ENCODE peak calls at places on chromosomes 7 and 10, in eight cellular contexts. B is SJCRH30, E is lower lobe of right lung, N is hepatocyte, D is cardiac muscle cell, L is pancreas, U is suprapubic skin, P is adrenal gland. Q is an unnamed sample. For H3K4me1, the result is how much of the 10 kb centered on the place peaks cover.

GRCh38 chr10:61284222-61284890 is 168.8 kb downstream of the TMEM26 start:
- DNase-seq in D (peak), L (no peak), B (peak), N (peak), U (no peak), E (no peak), P (no peak), Q (no peak)

GRCh38 chr7:99379043-99379577 is 4.6 kb downstream of the ARPC1B start:
- DNase-seq in B (no peak), N (peak), P (peak), E (peak), U (no peak), D (peak), L (peak), Q (peak)

GRCh38 chr7:148916186-148916585 is 32.1 kb upstream of the EZH2 start:
- DNase-seq in U (no peak), B (no peak), E (no peak), N (no peak), P (no peak), D (peak), L (no peak), Q (no peak)

GRCh38 chr10:94042001-94042813 is 48.5 kb downstream of the PLCE1 start:
- DNase-seq in D (peak), B (no peak), E (no peak), N (peak), L (no peak), P (no peak), U (no peak), Q (no peak)

GRCh38 chr10:114394531-114394930 is 9.8 kb downstream of the AFAP1L2 start:
- DNase-seq in U (no peak), B (no peak), L (no peak), D (no peak), E (no peak), N (no peak), P (no peak), Q (no peak)

GRCh38 chr10:29435809-29436501 is 147.1 kb downstream of the LYZL1 start:
- DNase-seq in B (no peak), P (no peak), D (peak), N (no peak), U (no peak), L (no peak), E (no peak), Q (no peak)

GRCh38 chr10:100129424-100129823 is 47.8 kb upstream of the CPN1 start:
- DNase-seq in U (no peak), N (no peak), P (no peak), D (no peak), B (no peak), E (no peak), L (no peak), Q (no peak)

GRCh38 chr7:12458520-12459131 is 55.0 kb upstream of the VWDE start:
- DNase-seq in U (no peak), L (no peak), N (peak), B (peak), D (peak), E (no peak), P (no peak), Q (no peak)

GRCh38 chr10:18261063-18261462 is 120.8 kb downstream of the CACNB2 start:
- DNase-seq in D (no peak), N (no peak), P (no peak), B (no peak), E (no peak), L (no peak), U (no peak), Q (no peak)

GRCh38 chr7:113199841-113200240 is 81.5 kb upstream of the SMIM30 start:
- DNase-seq in N (no peak), L (no peak), E (no peak), B (no peak), U (no peak), P (no peak), D (peak), Q (no peak)

GRCh38 chr7:112938895-112939588 is 147.6 kb downstream of the GPR85 start:
- DNase-seq in B (peak), U (no peak), N (peak), L (peak), P (peak), E (peak), D (peak), Q (peak)

GRCh38 chr10:69335063-69335587 is 56.8 kb downstream of the HK1 start:
- DNase-seq in E (peak), P (peak), B (no peak), L (peak), N (no peak), D (peak), U (peak), Q (peak)

GRCh38 chr10:69332278-69333010 is 54.1 kb downstream of the HK1 start:
- DNase-seq in D (peak), N (no peak), U (no peak), P (no peak), B (no peak), E (no peak), L (no peak), Q (no peak)

GRCh38 chr10:69335613-69336012 is 57.3 kb downstream of the HK1 start:
- DNase-seq in N (no peak), E (no peak), L (no peak), D (no peak), U (no peak), B (no peak), P (no peak), Q (no peak)

GRCh38 chr10:69333205-69333604 is 54.9 kb downstream of the HK1 start:
- DNase-seq in B (no peak), D (peak), N (peak), U (peak), E (peak), P (no peak), L (no peak), Q (no peak)

DNA sequence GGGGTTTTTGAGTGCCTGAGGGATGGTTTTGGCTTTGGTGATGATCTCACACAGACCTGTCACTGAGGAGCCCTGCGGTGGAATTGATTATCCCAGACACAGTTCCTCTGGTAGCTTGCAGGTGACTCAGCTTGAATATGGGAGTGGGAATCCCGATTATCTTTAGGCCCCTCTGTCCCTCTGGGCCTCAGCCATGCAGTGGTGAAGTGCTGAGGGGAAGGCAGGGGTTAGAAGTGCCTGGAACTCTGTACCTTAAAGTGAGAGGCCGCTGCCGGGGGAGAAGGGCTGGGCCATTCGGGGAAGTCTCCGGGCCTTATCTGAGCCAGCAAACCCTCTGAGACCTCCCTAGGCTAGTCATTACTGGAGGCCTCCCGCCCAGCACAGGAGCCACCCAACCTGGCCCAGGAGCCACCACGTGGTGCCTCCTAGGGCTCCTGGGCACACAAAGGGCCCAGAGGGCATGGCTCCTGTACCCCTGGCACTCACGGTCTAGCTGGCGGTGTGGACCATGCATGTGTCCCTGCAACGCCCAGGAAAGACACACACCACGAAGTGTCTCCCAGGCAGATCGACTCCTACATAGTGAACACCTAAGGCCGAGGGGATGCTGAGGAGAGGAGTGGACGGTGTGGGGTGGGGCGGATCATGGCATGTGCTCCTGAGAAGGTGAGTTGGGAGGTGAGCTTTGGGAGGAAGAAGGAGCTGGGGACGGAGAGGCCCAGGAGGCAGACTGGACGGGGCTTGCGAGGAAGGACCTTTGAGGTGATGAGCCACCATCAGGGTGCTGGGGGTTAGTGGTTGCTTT is 56.2 kb downstream of the HK1 start:
- DNase-seq in L (no peak), P (no peak), U (peak), D (no peak), E (no peak), N (no peak), B (no peak), Q (no peak)
- H3K4me1 ChIP-seq in L (under half), P (half or more), U (half or more), D (half or more), E (half or more), N (under half), B (under half), Q (under half)

GRCh38 chr7:44272981-44273380 is 52.4 kb downstream of the CAMK2B start:
- DNase-seq in N (no peak), U (no peak), L (no peak), D (no peak), P (no peak), E (no peak), B (no peak), Q (no peak)
- H3K4me1 ChIP-seq in N (under half), U (under half), L (under half), D (under half), P (under half), E (under half), B (under half), Q (under half)

DNA sequence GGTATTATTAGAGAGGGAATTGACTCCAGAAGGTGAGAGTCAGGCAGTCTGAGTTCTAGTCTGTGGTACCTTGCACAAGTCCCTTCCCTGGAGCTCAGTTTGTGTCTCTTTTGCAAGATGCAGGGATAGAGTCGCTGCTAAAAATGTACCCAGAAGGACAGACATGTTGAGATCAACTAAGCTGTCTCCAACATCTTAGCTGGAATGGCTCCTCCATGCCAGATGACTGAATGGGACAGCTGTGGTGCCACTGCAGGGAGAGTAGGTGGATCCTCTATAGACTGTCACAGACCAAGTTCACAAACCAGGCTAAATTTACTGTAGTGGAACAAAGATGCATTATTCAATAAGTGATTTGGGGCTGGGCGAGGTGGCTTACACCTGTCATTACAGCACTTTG is 120.1 kb downstream of the NEURL1 start:
- DNase-seq in E (no peak), D (no peak), P (no peak), B (peak), N (no peak), L (no peak), U (no peak), Q (no peak)
- H3K4me1 ChIP-seq in E (under half), D (under half), P (under half), B (under half), N (under half), L (under half), U (half or more), Q (under half)

DNA sequence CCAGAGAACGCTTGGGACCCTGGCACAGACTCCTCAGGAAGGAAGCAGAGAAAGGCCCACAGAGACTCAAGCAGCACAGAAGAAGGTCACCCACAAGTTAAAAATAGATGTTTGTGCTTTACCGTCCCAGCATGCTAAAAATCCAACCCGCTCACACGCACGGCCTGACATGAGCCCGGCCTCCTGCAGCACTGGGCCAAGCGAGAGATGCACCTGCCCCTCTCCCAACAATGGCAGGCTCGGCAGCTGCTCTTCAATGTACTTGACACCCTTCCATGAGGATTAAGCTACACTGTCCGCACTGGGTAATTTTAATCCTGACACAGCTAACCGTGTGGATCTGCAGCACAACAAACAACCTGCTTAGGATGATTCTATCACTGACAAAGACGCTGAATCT is 9.3 kb downstream of the DIP2C start:
- DNase-seq in E (no peak), P (no peak), U (peak), B (no peak), D (no peak), L (no peak), N (no peak), Q (peak)
- H3K4me1 ChIP-seq in E (under half), P (under half), U (under half), B (under half), D (under half), L (under half), N (under half), Q (under half)

GRCh38 chr10:103181244-103181643 is 11.8 kb downstream of the NT5C2 start:
- DNase-seq in E (no peak), N (no peak), L (no peak), U (no peak), D (peak), B (peak), P (no peak), Q (no peak)
- H3K4me1 ChIP-seq in E (half or more), N (under half), L (under half), U (under half), D (under half), B (under half), P (half or more), Q (under half)

DNA sequence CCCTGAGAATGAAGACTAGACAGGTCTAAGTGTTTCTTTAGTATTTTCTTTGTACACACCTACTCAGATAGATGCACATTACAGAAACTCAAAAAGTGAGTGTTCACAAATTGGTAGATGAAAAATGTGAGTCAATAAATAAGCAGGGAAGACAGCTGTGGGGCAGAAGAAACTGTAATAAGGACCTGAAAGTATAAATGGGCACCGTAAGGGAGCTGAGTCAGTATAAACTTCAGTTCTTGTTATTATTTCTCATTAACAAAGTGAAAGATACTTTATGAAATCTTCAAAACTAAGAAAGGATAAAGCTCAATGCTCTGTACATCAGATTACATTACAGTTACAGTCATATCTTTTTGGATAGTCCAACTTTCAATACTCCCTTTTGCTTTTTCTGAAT is 2.5 kb downstream of the MTPN start:
- DNase-seq in P (no peak), E (no peak), U (no peak), N (no peak), B (no peak), L (no peak), D (no peak), Q (no peak)
- H3K4me1 ChIP-seq in P (half or more), E (half or more), U (under half), N (under half), B (under half), L (under half), D (under half), Q (under half)

GRCh38 chr10:129846991-129847391 is 117.1 kb downstream of the EBF3 start:
- DNase-seq in N (no peak), D (no peak), B (no peak), U (peak), P (no peak), E (no peak), L (no peak), Q (no peak)
- H3K4me1 ChIP-seq in N (under half), D (under half), B (under half), U (under half), P (under half), E (under half), L (under half), Q (under half)

GRCh38 chr7:121023683-121024507 is 35.4 kb downstream of the CPED1 start:
- DNase-seq in B (no peak), P (no peak), N (peak), D (no peak), U (no peak), E (no peak), L (no peak), Q (no peak)
- H3K4me1 ChIP-seq in B (under half), P (under half), N (under half), D (under half), U (under half), E (under half), L (under half), Q (under half)

GRCh38 chr7:48040944-48041664 is 5.8 kb downstream of the C7orf57 start:
- DNase-seq in P (no peak), B (no peak), E (no peak), L (no peak), N (no peak), D (no peak), U (no peak), Q (no peak)
- H3K4me1 ChIP-seq in P (under half), B (under half), E (under half), L (under half), N (under half), D (under half), U (under half), Q (under half)

GRCh38 chr7:43645699-43646226 is 62.9 kb downstream of the STK17A start:
- DNase-seq in N (no peak), E (no peak), P (no peak), B (no peak), D (no peak), L (no peak), U (no peak), Q (no peak)
- H3K4me1 ChIP-seq in N (under half), E (half or more), P (half or more), B (under half), D (under half), L (under half), U (under half), Q (under half)